ENCODE peak calls at places on chromosomes 6 and 20, in four cellular contexts. One of them, this sample, is unnamed.

GRCh38 chr6:13924146-13924948 is 405 bp upstream of the RNF182 start:
- DNase-seq in astrocyte of the cerebellum: peak
- DNase-seq in endothelial cell of umbilical vein: peak
- DNase-seq in stimulated activated CD4-positive, alpha-beta T cell treated with anti-CD3 and anti-CD28 coated beads, Interleukin-1b, Interleukin-23, amount 100 ng/mL, for 24 hours: no peak
- DNase-seq in this sample: no peak

GRCh38 chr20:57986776-57987175 is 241.7 kb downstream of the ANKRD60 start:
- DNase-seq in endothelial cell of umbilical vein: no peak
- DNase-seq in astrocyte of the cerebellum: no peak
- DNase-seq in stimulated activated CD4-positive, alpha-beta T cell treated with anti-CD3 and anti-CD28 coated beads, Interleukin-1b, Interleukin-23, amount 100 ng/mL, for 24 hours: no peak
- DNase-seq in this sample: no peak

GRCh38 chr20:19781235-19781634 is 23.2 kb downstream of the RIN2 start:
- DNase-seq in endothelial cell of umbilical vein: no peak
- DNase-seq in stimulated activated CD4-positive, alpha-beta T cell treated with anti-CD3 and anti-CD28 coated beads, Interleukin-1b, Interleukin-23, amount 100 ng/mL, for 24 hours: no peak
- DNase-seq in astrocyte of the cerebellum: no peak
- DNase-seq in this sample: no peak

GRCh38 chr6:138692978-138693909 is 80.3 kb upstream of the CCDC28A start:
- DNase-seq in endothelial cell of umbilical vein: peak
- DNase-seq in astrocyte of the cerebellum: peak
- DNase-seq in stimulated activated CD4-positive, alpha-beta T cell treated with anti-CD3 and anti-CD28 coated beads, Interleukin-1b, Interleukin-23, amount 100 ng/mL, for 24 hours: no peak
- DNase-seq in this sample: peak

GRCh38 chr20:11777861-11778570 is 139.7 kb upstream of the BTBD3 start:
- DNase-seq in astrocyte of the cerebellum: no peak
- DNase-seq in stimulated activated CD4-positive, alpha-beta T cell treated with anti-CD3 and anti-CD28 coated beads, Interleukin-1b, Interleukin-23, amount 100 ng/mL, for 24 hours: no peak
- DNase-seq in endothelial cell of umbilical vein: peak
- DNase-seq in this sample: no peak

GRCh38 chr6:81834141-81834621 is 81.7 kb upstream of the TENT5A start:
- DNase-seq in endothelial cell of umbilical vein: no peak
- DNase-seq in astrocyte of the cerebellum: no peak
- DNase-seq in stimulated activated CD4-positive, alpha-beta T cell treated with anti-CD3 and anti-CD28 coated beads, Interleukin-1b, Interleukin-23, amount 100 ng/mL, for 24 hours: no peak
- DNase-seq in this sample: no peak

GRCh38 chr20:44068780-44069191 is 118.2 kb downstream of the JPH2 start:
- DNase-seq in stimulated activated CD4-positive, alpha-beta T cell treated with anti-CD3 and anti-CD28 coated beads, Interleukin-1b, Interleukin-23, amount 100 ng/mL, for 24 hours: no peak
- DNase-seq in endothelial cell of umbilical vein: no peak
- DNase-seq in astrocyte of the cerebellum: no peak
- DNase-seq in this sample: no peak

GRCh38 chr6:145454006-145454405 is 281.3 kb downstream of the EPM2A start:
- DNase-seq in astrocyte of the cerebellum: no peak
- DNase-seq in stimulated activated CD4-positive, alpha-beta T cell treated with anti-CD3 and anti-CD28 coated beads, Interleukin-1b, Interleukin-23, amount 100 ng/mL, for 24 hours: no peak
- DNase-seq in endothelial cell of umbilical vein: no peak
- DNase-seq in this sample: no peak

GRCh38 chr6:163373240-163373639 is 41.3 kb upstream of the QKI start:
- DNase-seq in stimulated activated CD4-positive, alpha-beta T cell treated with anti-CD3 and anti-CD28 coated beads, Interleukin-1b, Interleukin-23, amount 100 ng/mL, for 24 hours: no peak
- DNase-seq in endothelial cell of umbilical vein: no peak
- DNase-seq in astrocyte of the cerebellum: no peak
- DNase-seq in this sample: no peak

GRCh38 chr6:154343473-154344308 is 12.9 kb downstream of the IPCEF1 start:
- DNase-seq in stimulated activated CD4-positive, alpha-beta T cell treated with anti-CD3 and anti-CD28 coated beads, Interleukin-1b, Interleukin-23, amount 100 ng/mL, for 24 hours: no peak
- DNase-seq in astrocyte of the cerebellum: peak
- DNase-seq in endothelial cell of umbilical vein: peak
- DNase-seq in this sample: no peak

GRCh38 chr6:27126815-27127537 is 120.5 kb upstream of the PRSS16 start:
- DNase-seq in stimulated activated CD4-positive, alpha-beta T cell treated with anti-CD3 and anti-CD28 coated beads, Interleukin-1b, Interleukin-23, amount 100 ng/mL, for 24 hours: no peak
- DNase-seq in astrocyte of the cerebellum: peak
- DNase-seq in endothelial cell of umbilical vein: peak
- DNase-seq in this sample: peak

GRCh38 chr20:40592891-40593290 is 96.1 kb downstream of the MAFB start:
- DNase-seq in stimulated activated CD4-positive, alpha-beta T cell treated with anti-CD3 and anti-CD28 coated beads, Interleukin-1b, Interleukin-23, amount 100 ng/mL, for 24 hours: no peak
- DNase-seq in endothelial cell of umbilical vein: no peak
- DNase-seq in astrocyte of the cerebellum: no peak
- DNase-seq in this sample: no peak

GRCh38 chr6:156731436-156731835 is 45.7 kb upstream of the ARID1B start:
- DNase-seq in astrocyte of the cerebellum: no peak
- DNase-seq in stimulated activated CD4-positive, alpha-beta T cell treated with anti-CD3 and anti-CD28 coated beads, Interleukin-1b, Interleukin-23, amount 100 ng/mL, for 24 hours: no peak
- DNase-seq in endothelial cell of umbilical vein: no peak
- DNase-seq in this sample: peak

GRCh38 chr6:38955876-38956275 is 92.7 kb upstream of the GLP1R start:
- DNase-seq in astrocyte of the cerebellum: no peak
- DNase-seq in stimulated activated CD4-positive, alpha-beta T cell treated with anti-CD3 and anti-CD28 coated beads, Interleukin-1b, Interleukin-23, amount 100 ng/mL, for 24 hours: no peak
- DNase-seq in endothelial cell of umbilical vein: no peak
- DNase-seq in this sample: no peak

GRCh38 chr6:15936503-15936902 is 192.4 kb upstream of the MYLIP start:
- DNase-seq in stimulated activated CD4-positive, alpha-beta T cell treated with anti-CD3 and anti-CD28 coated beads, Interleukin-1b, Interleukin-23, amount 100 ng/mL, for 24 hours: no peak
- DNase-seq in endothelial cell of umbilical vein: no peak
- DNase-seq in astrocyte of the cerebellum: no peak
- DNase-seq in this sample: no peak

GRCh38 chr20:43590036-43590391 is 723 bp upstream of the IFT52 start:
- DNase-seq in astrocyte of the cerebellum: no peak
- DNase-seq in endothelial cell of umbilical vein: no peak
- DNase-seq in stimulated activated CD4-positive, alpha-beta T cell treated with anti-CD3 and anti-CD28 coated beads, Interleukin-1b, Interleukin-23, amount 100 ng/mL, for 24 hours: no peak
- DNase-seq in this sample: no peak

GRCh38 chr20:58987790-58988564 is 6.9 kb downstream of the NELFCD start:
- DNase-seq in astrocyte of the cerebellum: no peak
- DNase-seq in stimulated activated CD4-positive, alpha-beta T cell treated with anti-CD3 and anti-CD28 coated beads, Interleukin-1b, Interleukin-23, amount 100 ng/mL, for 24 hours: no peak
- DNase-seq in endothelial cell of umbilical vein: no peak
- DNase-seq in this sample: no peak

GRCh38 chr6:116568851-116569755 is 2.2 kb upstream of the RWDD1 start:
- DNase-seq in astrocyte of the cerebellum: no peak
- DNase-seq in stimulated activated CD4-positive, alpha-beta T cell treated with anti-CD3 and anti-CD28 coated beads, Interleukin-1b, Interleukin-23, amount 100 ng/mL, for 24 hours: no peak
- DNase-seq in endothelial cell of umbilical vein: peak
- DNase-seq in this sample: no peak

GRCh38 chr20:5078399-5078958 is 41.3 kb downstream of the PCNA start:
- DNase-seq in stimulated activated CD4-positive, alpha-beta T cell treated with anti-CD3 and anti-CD28 coated beads, Interleukin-1b, Interleukin-23, amount 100 ng/mL, for 24 hours: peak
- DNase-seq in endothelial cell of umbilical vein: peak
- DNase-seq in astrocyte of the cerebellum: no peak
- DNase-seq in this sample: peak

GRCh38 chr6:138803914-138804313 is 8.0 kb downstream of the ECT2L start:
- DNase-seq in endothelial cell of umbilical vein: no peak
- DNase-seq in astrocyte of the cerebellum: no peak
- DNase-seq in stimulated activated CD4-positive, alpha-beta T cell treated with anti-CD3 and anti-CD28 coated beads, Interleukin-1b, Interleukin-23, amount 100 ng/mL, for 24 hours: no peak
- DNase-seq in this sample: no peak

GRCh38 chr20:6906871-6907270 is 139.4 kb downstream of the BMP2 start:
- DNase-seq in astrocyte of the cerebellum: no peak
- DNase-seq in endothelial cell of umbilical vein: no peak
- DNase-seq in stimulated activated CD4-positive, alpha-beta T cell treated with anti-CD3 and anti-CD28 coated beads, Interleukin-1b, Interleukin-23, amount 100 ng/mL, for 24 hours: no peak
- DNase-seq in this sample: no peak

This sample was measured in RWPE1.